ENCODE peak calls at places on chromosomes 2 and 18, in eight cellular contexts. R, O, J, T, S, M, H and Q are unnamed samples.

GRCh38 chr2:232772540-232772939 is 3.8 kb downstream of the KCNJ13 start:
- DNase-seq in R (no peak), O (no peak), J (no peak), T (no peak), S (no peak), M (no peak), H (no peak), Q (no peak)

GRCh38 chr2:75089471-75089870 is 109.8 kb downstream of the TACR1 start:
- DNase-seq in R (no peak), O (no peak), J (no peak), T (no peak), S (no peak), M (no peak), H (no peak), Q (no peak)

GRCh38 chr2:44934521-44934961 is 7.0 kb upstream of the SIX3 start:
- DNase-seq in R (no peak), O (no peak), J (no peak), T (no peak), S (no peak), M (no peak), H (no peak), Q (peak)

GRCh38 chr2:157182834-157183396 is 74.6 kb upstream of the GALNT5 start:
- DNase-seq in R (no peak), O (no peak), J (peak), T (no peak), S (no peak), M (no peak), H (no peak), Q (no peak)

GRCh38 chr2:147546109-147546508 is 298.7 kb upstream of the ACVR2A start:
- DNase-seq in R (no peak), O (no peak), J (no peak), T (no peak), S (no peak), M (no peak), H (no peak), Q (no peak)

GRCh38 chr18:68779169-68779568 is 18.7 kb upstream of the CCDC102B start:
- DNase-seq in R (no peak), O (no peak), J (peak), T (no peak), S (no peak), M (no peak), H (no peak), Q (no peak)

GRCh38 chr2:28488083-28488482 is 7.8 kb upstream of the PLB1 start:
- DNase-seq in R (no peak), O (no peak), J (no peak), T (no peak), S (no peak), M (no peak), H (no peak), Q (no peak)

GRCh38 chr18:41265047-41265446 is 690.0 kb upstream of the PIK3C3 start:
- DNase-seq in R (no peak), O (no peak), J (peak), T (no peak), S (no peak), M (no peak), H (no peak), Q (no peak)

GRCh38 chr18:50578030-50578429 is 18.1 kb downstream of the MAPK4 start:
- DNase-seq in R (no peak), O (no peak), J (no peak), T (no peak), S (no peak), M (no peak), H (no peak), Q (no peak)

GRCh38 chr2:83516503-83516902 is 942.6 kb downstream of the SUCLG1 start:
- DNase-seq in R (no peak), O (no peak), J (no peak), T (no peak), S (no peak), M (no peak), H (no peak), Q (no peak)

GRCh38 chr18:22432672-22433137 is 15.0 kb upstream of the CTAGE1 start:
- DNase-seq in R (no peak), O (no peak), J (peak), T (no peak), S (no peak), M (no peak), H (no peak), Q (no peak)

GRCh38 chr2:161131804-161132203 is 28.4 kb upstream of the TANK start:
- DNase-seq in R (no peak), O (no peak), J (no peak), T (no peak), S (no peak), M (no peak), H (no peak), Q (no peak)

GRCh38 chr2:84297155-84297554 is 161.9 kb downstream of the SUCLG1 start:
- DNase-seq in R (no peak), O (no peak), J (no peak), T (no peak), S (no peak), M (no peak), H (no peak), Q (no peak)

GRCh38 chr2:98346259-98347236 is at the start of gene CNGA3:
- DNase-seq in R (no peak), O (peak), J (no peak), T (no peak), S (no peak), M (peak), H (no peak), Q (no peak)

GRCh38 chr18:43805646-43806194 is 528.4 kb upstream of the SYT4 start:
- DNase-seq in R (no peak), O (no peak), J (peak), T (no peak), S (no peak), M (no peak), H (peak), Q (peak)

GRCh38 chr2:224426650-224427049 is 24.7 kb upstream of the FAM124B start:
- DNase-seq in R (no peak), O (no peak), J (no peak), T (no peak), S (no peak), M (no peak), H (no peak), Q (no peak)

GRCh38 chr18:26461405-26461804 is 86.9 kb downstream of the KCTD1 start:
- DNase-seq in R (no peak), O (no peak), J (no peak), T (no peak), S (no peak), M (no peak), H (no peak), Q (peak)

GRCh38 chr2:98757904-98758421 is 27.0 kb upstream of the MGAT4A start:
- DNase-seq in R (no peak), O (peak), J (peak), T (no peak), S (no peak), M (no peak), H (no peak), Q (no peak)

GRCh38 chr2:239111401-239112100 is 263.7 kb downstream of the TWIST2 start:
- DNase-seq in R (no peak), O (no peak), J (no peak), T (no peak), S (no peak), M (no peak), H (no peak), Q (no peak)

GRCh38 chr2:38095996-38096861 is 20.3 kb upstream of the CYP1B1 start:
- DNase-seq in R (no peak), O (no peak), J (peak), T (no peak), S (no peak), M (no peak), H (peak), Q (no peak)

GRCh38 chr2:39730685-39731302 is 48.3 kb downstream of the THUMPD2 start:
- DNase-seq in R (no peak), O (no peak), J (peak), T (no peak), S (no peak), M (no peak), H (peak), Q (peak)

GRCh38 chr18:70245941-70246537 is 40.6 kb upstream of the RTTN start:
- DNase-seq in R (no peak), O (no peak), J (no peak), T (no peak), S (no peak), M (no peak), H (no peak), Q (no peak)

GRCh38 chr2:189116984-189117383 is 62.6 kb downstream of the COL5A2 start:
- DNase-seq in R (no peak), O (no peak), J (no peak), T (no peak), S (no peak), M (no peak), H (no peak), Q (no peak)

GRCh38 chr2:162086904-162087303 is 12.9 kb upstream of the DPP4 start:
- DNase-seq in R (no peak), O (no peak), J (peak), T (no peak), S (no peak), M (no peak), H (no peak), Q (no peak)

GRCh38 chr2:23651187-23651983 is 266.4 kb downstream of the KLHL29 start:
- DNase-seq in R (no peak), O (no peak), J (peak), T (no peak), S (no peak), M (no peak), H (no peak), Q (no peak)

GRCh38 chr2:109447811-109448210 is 166.0 kb downstream of the SEPTIN10 start:
- DNase-seq in R (no peak), O (no peak), J (no peak), T (no peak), S (no peak), M (no peak), H (no peak), Q (no peak)

GRCh38 chr2:174325932-174326879 is 8.5 kb upstream of the SP9 start:
- DNase-seq in R (no peak), O (peak), J (no peak), T (no peak), S (no peak), M (peak), H (no peak), Q (no peak)

GRCh38 chr2:39865751-39866150 is 86.7 kb upstream of the THUMPD2 start:
- DNase-seq in R (no peak), O (no peak), J (no peak), T (no peak), S (no peak), M (no peak), H (no peak), Q (no peak)

GRCh38 chr2:187003038-187003543 is 154.1 kb upstream of the ZSWIM2 start:
- DNase-seq in R (no peak), O (no peak), J (no peak), T (no peak), S (no peak), M (no peak), H (no peak), Q (no peak)

GRCh38 chr18:12009581-12010140 is 28.4 kb downstream of the IMPA2 start:
- DNase-seq in R (no peak), O (no peak), J (no peak), T (no peak), S (no peak), M (no peak), H (no peak), Q (no peak)

GRCh38 chr2:108534577-108535379 is 508 bp downstream of the LIMS1 start:
- DNase-seq in R (peak), O (peak), J (peak), T (peak), S (no peak), M (peak), H (peak), Q (peak)

GRCh38 chr18:46042571-46043123 is 29.4 kb downstream of the PSTPIP2 start:
- DNase-seq in R (no peak), O (no peak), J (peak), T (no peak), S (no peak), M (no peak), H (no peak), Q (no peak)

GRCh38 chr18:56563568-56563967 is 74.8 kb downstream of the TXNL1 start:
- DNase-seq in R (no peak), O (no peak), J (no peak), T (no peak), S (no peak), M (peak), H (peak), Q (no peak)

GRCh38 chr18:35778850-35779634 is 193.4 kb upstream of the RMP24 start:
- DNase-seq in R (no peak), O (no peak), J (no peak), T (no peak), S (no peak), M (no peak), H (no peak), Q (no peak)

GRCh38 chr2:157265825-157266224 is 8.3 kb downstream of the GALNT5 start:
- DNase-seq in R (no peak), O (no peak), J (no peak), T (no peak), S (no peak), M (no peak), H (no peak), Q (no peak)